ENCODE peak calls at places on chromosomes 7 and 10, in five cellular contexts. J is EL, Q is stomach, S is psoas muscle, W is cardiac fibroblast. Z is an unnamed sample.

GRCh38 chr7:111098011-111098925 is 7.3 kb downstream of the LRRN3 start:
- DNase-seq in J (peak; percentile 25), Q (no peak), S (peak; percentile 47), W (peak; percentile 68), Z (peak; percentile 12)

GRCh38 chr10:89283988-89284475 is 17.8 kb upstream of the IFIT2 start:
- DNase-seq in J (peak; percentile 91), Q (no peak), S (peak; percentile 70), W (peak; percentile 69), Z (no peak)

GRCh38 chr10:21758671-21759070 is 224.6 kb downstream of the MLLT10 start:
- DNase-seq in J (no peak), Q (no peak), S (no peak), W (no peak), Z (no peak)

GRCh38 chr7:83111391-83111790 is 51.3 kb downstream of the PCLO start:
- DNase-seq in J (no peak), Q (no peak), S (no peak), W (no peak), Z (no peak)

GRCh38 chr10:113221756-113222168 is 271.7 kb downstream of the TCF7L2 start:
- DNase-seq in J (peak; percentile 58), Q (no peak), S (no peak), W (no peak), Z (no peak)

GRCh38 chr10:12350167-12350872 is 973 bp downstream of the CAMK1D start:
- DNase-seq in J (peak; percentile 32), Q (no peak), S (peak; percentile 56), W (peak; percentile 39), Z (peak; percentile 28)

GRCh38 chr10:103746598-103746997 is 108.8 kb downstream of the SH3PXD2A start:
- DNase-seq in J (no peak), Q (no peak), S (no peak), W (no peak), Z (no peak)

GRCh38 chr10:46540412-46541016 is 15.9 kb downstream of the GPRIN2 start:
- DNase-seq in J (no peak), Q (peak; percentile 29), S (peak; percentile 43), W (no peak), Z (peak; percentile 1)

GRCh38 chr10:24303522-24304310 is 94.8 kb downstream of the KIAA1217 start:
- DNase-seq in J (no peak), Q (no peak), S (no peak), W (peak; percentile 48), Z (no peak)

GRCh38 chr10:49627644-49628247 is 13.9 kb downstream of the CHAT start:
- DNase-seq in J (no peak), Q (no peak), S (no peak), W (no peak), Z (no peak)

GRCh38 chr10:112779025-112779765 is 170.9 kb upstream of the TCF7L2 start:
- DNase-seq in J (no peak), Q (no peak), S (no peak), W (no peak), Z (no peak)

GRCh38 chr7:151849008-151849878 is 27.7 kb downstream of the PRKAG2 start:
- DNase-seq in J (no peak), Q (no peak), S (peak; percentile 41), W (no peak), Z (no peak)

GRCh38 chr10:565676-566075 is 123.8 kb downstream of the DIP2C start:
- DNase-seq in J (no peak), Q (no peak), S (no peak), W (no peak), Z (no peak)

GRCh38 chr7:94195201-94195600 is 191.0 kb upstream of the BET1 start:
- DNase-seq in J (no peak), Q (no peak), S (no peak), W (peak; percentile 39), Z (no peak)

GRCh38 chr7:158325530-158326381 is 261.9 kb downstream of the PTPRN2 start:
- DNase-seq in J (no peak), Q (peak; percentile 64), S (no peak), W (no peak), Z (no peak)

GRCh38 chr7:130491841-130492518 is at the start of gene MEST:
- DNase-seq in J (peak; percentile 45), Q (no peak), S (no peak), W (no peak), Z (no peak)

GRCh38 chr7:83413831-83414230 is 235.1 kb downstream of the SEMA3E start:
- DNase-seq in J (no peak), Q (no peak), S (no peak), W (peak; percentile 36), Z (no peak)

GRCh38 chr10:128932071-128932820 is 534.8 kb upstream of the MGMT start:
- DNase-seq in J (no peak), Q (no peak), S (no peak), W (no peak), Z (no peak)

GRCh38 chr7:32290015-32290414 is 200.2 kb downstream of the LSM5 start:
- DNase-seq in J (no peak), Q (no peak), S (no peak), W (no peak), Z (no peak)

GRCh38 chr7:66739953-66740301 is 606 bp upstream of the RABGEF1 start:
- DNase-seq in J (peak; percentile 9), Q (no peak), S (no peak), W (no peak), Z (no peak)

GRCh38 chr7:155147624-155148023 is 77.5 kb downstream of the HTR5A start:
- DNase-seq in J (no peak), Q (no peak), S (no peak), W (no peak), Z (no peak)

GRCh38 chr7:38311329-38311937 is 38.0 kb upstream of the TARP start:
- DNase-seq in J (peak; percentile 38), Q (no peak), S (peak; percentile 62), W (no peak), Z (no peak)

GRCh38 chr10:79463578-79464496 is 18.4 kb upstream of the ZCCHC24 start:
- DNase-seq in J (no peak), Q (no peak), S (peak; percentile 84), W (peak; percentile 70), Z (no peak)

GRCh38 chr10:30980951-30981616 is 50.6 kb downstream of the ZNF438 start:
- DNase-seq in J (peak; percentile 22), Q (peak; percentile 78), S (peak; percentile 71), W (peak; percentile 83), Z (no peak)

GRCh38 chr10:133292919-133293809 is 15.5 kb downstream of the TUBGCP2 start:
- DNase-seq in J (peak; percentile 94), Q (no peak), S (no peak), W (peak; percentile 89), Z (no peak)

GRCh38 chr10:97400665-97401454 is at the start of gene RRP12:
- DNase-seq in J (peak; percentile 99), Q (peak; percentile 90), S (peak; percentile 84), W (peak; percentile 99), Z (peak; percentile 37)

GRCh38 chr7:139362302-139362701 is 2.6 kb downstream of the LUC7L2 start:
- DNase-seq in J (no peak), Q (no peak), S (no peak), W (no peak), Z (no peak)

GRCh38 chr7:157662110-157662791 is 325.4 kb downstream of the DNAJB6 start:
- DNase-seq in J (no peak), Q (no peak), S (no peak), W (no peak), Z (no peak)

GRCh38 chr7:155167706-155168365 is 97.7 kb downstream of the HTR5A start:
- DNase-seq in J (no peak), Q (no peak), S (no peak), W (no peak), Z (no peak)

GRCh38 chr10:6279540-6280267 is 77.0 kb downstream of the PFKFB3 start:
- DNase-seq in J (peak; percentile 87), Q (peak; percentile 57), S (no peak), W (peak; percentile 59), Z (no peak)

GRCh38 chr10:91316486-91316885 is 93.7 kb upstream of the HECTD2 start:
- DNase-seq in J (no peak), Q (no peak), S (no peak), W (no peak), Z (no peak)

GRCh38 chr10:100341953-100342626 is 4.9 kb upstream of the SCD start:
- DNase-seq in J (peak; percentile 68), Q (peak; percentile 55), S (no peak), W (peak; percentile 70), Z (no peak)